ENCODE peak calls at places on chromosomes 6 and 20, in five cellular contexts. X is stomach, K is upper lobe of left lung, A is endothelial cell of umbilical vein, L is spleen. E is an unnamed sample.

GRCh38 chr6:34517461-34517868 is 38.7 kb downstream of the SPDEF start:
- DNase-seq in L (peak; percentile 47), X (no peak), K (no peak), A (no peak), E (peak; percentile 40)

GRCh38 chr20:4406627-4407026 is 315.1 kb upstream of the PRND start:
- DNase-seq in L (no peak), A (peak; percentile 36), X (no peak), K (no peak), E (no peak)

GRCh38 chr6:115838763-115839401 is 221.8 kb downstream of the FRK start:
- DNase-seq in K (no peak), L (no peak), A (peak; percentile 1), X (peak; percentile 29), E (no peak)

GRCh38 chr6:163725008-163725941 is 310.8 kb downstream of the QKI start:
- DNase-seq in A (no peak), X (no peak), K (no peak), L (peak; percentile 63), E (no peak)

GRCh38 chr6:89081129-89081422 is 525 bp downstream of the PNRC1 start:
- DNase-seq in X (no peak), L (no peak), A (no peak), K (no peak), E (no peak)

GRCh38 chr6:7978736-7979135 is 68.1 kb upstream of the TXNDC5 start:
- DNase-seq in K (no peak), X (no peak), A (no peak), L (no peak), E (no peak)

GRCh38 chr6:17442196-17442595 is 48.8 kb downstream of the CAP2 start:
- DNase-seq in L (no peak), A (no peak), K (no peak), X (no peak), E (no peak)

GRCh38 chr6:109143191-109143590 is 47.9 kb downstream of the CEP57L1 start:
- DNase-seq in L (no peak), A (no peak), K (no peak), X (no peak), E (no peak)

GRCh38 chr6:111628117-111628866 is 22.6 kb upstream of the TRAF3IP2 start:
- DNase-seq in X (no peak), K (no peak), L (no peak), A (no peak), E (no peak)

GRCh38 chr6:133551847-133552331 is 310.7 kb downstream of the EYA4 start:
- DNase-seq in L (no peak), A (no peak), X (no peak), K (peak; percentile 52), E (no peak)

GRCh38 chr20:5492941-5493340 is 176.2 kb upstream of the PROKR2 start:
- DNase-seq in A (no peak), X (no peak), L (no peak), K (no peak), E (peak; percentile 9)

GRCh38 chr20:63696628-63697356 is at the start of gene TNFRSF6B:
- DNase-seq in L (peak; percentile 81), A (peak; percentile 45), X (no peak), K (no peak), E (peak; percentile 64)

GRCh38 chr6:2478200-2478599 is 232.8 kb upstream of the GMDS start:
- DNase-seq in K (no peak), A (no peak), L (no peak), X (no peak), E (no peak)

GRCh38 chr6:157271441-157271840 is 51.9 kb downstream of the TMEM242 start:
- DNase-seq in L (peak; percentile 63), K (no peak), A (no peak), X (no peak), E (no peak)

GRCh38 chr6:147205690-147206600 is 1.7 kb downstream of the STXBP5 start:
- DNase-seq in X (no peak), K (peak; percentile 32), L (no peak), A (no peak), E (no peak)

GRCh38 chr20:57170343-57170742 is 96.1 kb downstream of the BMP7 start:
- DNase-seq in A (no peak), K (no peak), X (no peak), L (peak; percentile 24), E (no peak)

GRCh38 chr6:33018418-33018817 is 9.0 kb upstream of the HLA-DOA start:
- DNase-seq in A (no peak), K (no peak), X (no peak), L (no peak), E (no peak)

GRCh38 chr6:47335456-47335855 is 25.8 kb upstream of the TNFRSF21 start:
- DNase-seq in X (no peak), A (no peak), L (no peak), K (no peak), E (no peak)

GRCh38 chr6:50217816-50218215 is 168.1 kb upstream of the DEFB112 start:
- DNase-seq in L (no peak), A (no peak), X (no peak), K (no peak), E (no peak)

GRCh38 chr20:45052698-45053440 is 48.1 kb downstream of the KCNS1 start:
- DNase-seq in A (no peak), X (no peak), K (peak; percentile 42), L (no peak), E (no peak)

GRCh38 chr20:43727980-43728590 is 1.3 kb upstream of the GTSF1L start:
- DNase-seq in L (no peak), A (no peak), K (no peak), X (no peak), E (no peak)

GRCh38 chr6:129402244-129402643 is 307.7 kb downstream of the ARHGAP18 start:
- DNase-seq in A (no peak), L (no peak), K (no peak), X (no peak), E (no peak)

GRCh38 chr6:123997223-123997622 is 193.6 kb downstream of the NKAIN2 start:
- DNase-seq in K (no peak), A (no peak), X (no peak), L (no peak), E (no peak)

GRCh38 chr6:12586696-12587095 is 129.9 kb upstream of the PHACTR1 start:
- DNase-seq in A (no peak), K (no peak), L (no peak), X (no peak), E (no peak)

GRCh38 chr20:45913105-45913504 is 1.1 kb upstream of the PLTP start:
- DNase-seq in X (no peak), L (no peak), A (peak; percentile 52), K (no peak), E (no peak)

GRCh38 chr6:44268095-44268628 is 2.1 kb upstream of the TMEM151B start:
- DNase-seq in X (peak; percentile 69), L (peak; percentile 82), A (peak; percentile 69), K (peak; percentile 68), E (no peak)

GRCh38 chr6:157461000-157461915 is 80.3 kb downstream of the ZDHHC14 start:
- DNase-seq in X (no peak), A (peak; percentile 84), K (no peak), L (no peak), E (no peak)

GRCh38 chr6:12288844-12289654 is 1.1 kb upstream of the EDN1 start:
- DNase-seq in K (peak; percentile 56), X (peak; percentile 62), L (no peak), A (peak; percentile 91), E (no peak)

GRCh38 chr6:127907960-127908640 is 7.2 kb upstream of the THEMIS start:
- DNase-seq in K (no peak), L (no peak), A (no peak), X (no peak), E (no peak)

GRCh38 chr20:9051508-9051907 is 17.4 kb upstream of the PLCB4 start:
- DNase-seq in X (no peak), K (no peak), L (no peak), A (peak; percentile 93), E (no peak)

GRCh38 chr6:147283460-147283859 is 79.2 kb downstream of the STXBP5 start:
- DNase-seq in X (no peak), K (no peak), A (no peak), L (no peak), E (no peak)

GRCh38 chr20:37480915-37481314 is 40.1 kb upstream of the NNAT start:
- DNase-seq in K (no peak), A (no peak), X (no peak), L (no peak), E (no peak)

GRCh38 chr6:33075568-33076405 is at the start of gene HLA-DPB1:
- DNase-seq in L (peak; percentile 78), K (peak; percentile 44), X (no peak), A (peak; percentile 80), E (no peak)

GRCh38 chr20:35146922-35147574 is at the start of gene EDEM2:
- DNase-seq in A (peak; percentile 93), X (peak; percentile 94), L (peak; percentile 97), K (peak; percentile 94), E (peak; percentile 95)
- TF ChIP-seq POLR2A in A (peak; percentile 75), X (no peak), L (peak; percentile 37), K (peak; percentile 85), E (peak; percentile 52)

DNA sequence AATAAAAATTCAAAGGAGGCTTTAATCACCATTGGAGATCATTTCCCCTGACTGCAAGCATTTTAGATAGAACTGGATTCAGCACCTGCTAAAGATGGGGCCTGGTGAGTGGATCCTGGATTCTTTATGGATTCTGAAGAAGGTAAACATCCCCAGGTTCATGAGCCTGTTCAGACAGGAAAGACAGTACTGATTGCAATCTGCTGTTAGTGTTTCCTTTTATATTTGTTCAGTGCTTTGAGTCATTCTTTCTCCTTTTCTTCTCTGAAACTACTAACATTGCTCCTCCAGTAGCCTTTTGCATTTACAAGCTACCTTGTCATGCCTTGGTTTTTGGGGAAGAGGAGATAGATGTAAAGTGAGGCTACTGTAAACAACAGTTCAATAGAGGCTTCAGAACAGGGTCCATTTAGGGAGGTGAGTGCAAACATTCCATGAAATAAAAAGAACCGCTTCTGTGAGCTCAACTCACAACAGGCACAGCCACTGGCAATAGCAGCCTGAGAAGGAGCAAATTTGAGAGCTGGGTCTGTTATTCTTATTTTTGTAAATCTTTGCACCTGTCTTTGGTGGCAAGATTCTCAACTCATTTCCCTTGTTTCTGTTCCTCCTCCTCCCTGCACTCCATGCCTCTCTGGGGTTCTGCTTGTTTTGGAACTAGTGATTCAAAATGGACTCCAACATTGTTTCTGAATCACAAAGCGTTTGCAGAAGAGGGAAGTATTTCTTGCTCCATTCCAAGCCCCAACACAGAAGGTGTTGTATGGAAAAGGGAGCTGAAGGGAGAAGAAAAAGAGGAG is 66.5 kb upstream of the PRL start:
- DNase-seq in K (no peak), X (no peak), L (no peak), A (peak; percentile 67), E (no peak)
- TF ChIP-seq POLR2AphosphoS5 in K (no peak), X (no peak), L (no peak), A (no peak), E (no peak)

GRCh38 chr20:51486197-51487005 is 56.1 kb downstream of the NFATC2 start:
- DNase-seq in K (no peak), L (peak; percentile 40), A (no peak), X (no peak), E (no peak)
- TF ChIP-seq POLR2A in K (no peak), L (no peak), A (no peak), X (no peak), E (no peak)

GRCh38 chr6:35686873-35687557 is 1.7 kb downstream of the FKBP5 start:
- DNase-seq in K (no peak), X (no peak), L (no peak), A (no peak), E (no peak)

GRCh38 chr6:35690484-35690883 is 1.8 kb upstream of the FKBP5 start:
- DNase-seq in A (no peak), K (no peak), L (no peak), X (no peak), E (no peak)

GRCh38 chr6:35688605-35689322 is at the start of gene FKBP5:
- DNase-seq in X (peak; percentile 97), K (peak; percentile 98), A (peak; percentile 89), L (peak; percentile 98), E (peak; percentile 97)

GRCh38 chr6:35686441-35686840 is 2.3 kb downstream of the FKBP5 start:
- DNase-seq in K (no peak), A (no peak), X (no peak), L (no peak), E (no peak)

GRCh38 chr6:35687658-35688604 is 784 bp downstream of the FKBP5 start:
- DNase-seq in A (peak; percentile 72), K (peak; percentile 70), L (peak; percentile 93), X (peak; percentile 69), E (peak; percentile 79)
- TF ChIP-seq POLR2AphosphoS5 in A (no peak), K (peak; percentile 24), L (peak; percentile 88), X (peak; percentile 43), E (peak; percentile 29)